ENCODE peak calls at places on chromosomes 4 and X, in five cellular contexts. T is lower lobe of right lung, U is NT2/D1, B is GM23338, F is mammary epithelial cell. N is an unnamed sample. For H3K27me3, the result is how much of the 10 kb centered on the place peaks cover.

GRCh38 chr4:156953951-156954350 is 17.6 kb downstream of the PDGFC start:
- DNase-seq in T (no peak), U (no peak), B (no peak), F (no peak), N (no peak)

GRCh38 chr4:53205970-53206369 is 159.9 kb downstream of the SCFD2 start:
- DNase-seq in T (no peak), U (no peak), B (no peak), F (no peak), N (peak)

GRCh38 chrX:49106930-49107329 is 16.6 kb downstream of the GPKOW start:
- DNase-seq in T (no peak), U (no peak), B (peak), F (no peak), N (peak)

GRCh38 chrX:18677140-18677834 is 5.4 kb upstream of the RS1 start:
- DNase-seq in T (no peak), U (no peak), B (no peak), F (no peak), N (no peak)

GRCh38 chr4:102730968-102731533 is 29.7 kb downstream of the MANBA start:
- DNase-seq in T (no peak), U (no peak), B (peak), F (no peak), N (no peak)

GRCh38 chrX:85963736-85964135 is 83.6 kb downstream of the CHM start:
- DNase-seq in T (no peak), U (peak), B (no peak), F (peak), N (peak)

GRCh38 chr4:141142423-141142822 is 9.2 kb upstream of the RNF150 start:
- DNase-seq in T (no peak), U (no peak), B (no peak), F (peak), N (no peak)

GRCh38 chr4:143251348-143251747 is 66.6 kb downstream of the USP38 start:
- DNase-seq in T (no peak), U (no peak), B (no peak), F (peak), N (no peak)

GRCh38 chr4:3358660-3359059 is 65.8 kb downstream of the RGS12 start:
- DNase-seq in T (no peak), U (no peak), B (no peak), F (no peak), N (no peak)

GRCh38 chrX:21738145-21738949 is 19.6 kb downstream of the SMPX start:
- DNase-seq in T (no peak), U (no peak), B (peak), F (no peak), N (peak)

GRCh38 chrX:109184506-109185139 is 297.3 kb downstream of the GUCY2F start:
- DNase-seq in T (no peak), U (peak), B (peak), F (no peak), N (no peak)

GRCh38 chr4:7963691-7964090 is 24.0 kb upstream of the AFAP1 start:
- DNase-seq in T (no peak), U (no peak), B (no peak), F (no peak), N (no peak)
- H3K27me3 ChIP-seq in T (under half), U (under half), B (under half), F (under half), N (under half)

GRCh38 chrX:72566448-72566847 is 6.2 kb downstream of the HDAC8 start:
- DNase-seq in T (no peak), U (no peak), B (no peak), F (no peak), N (no peak)
- H3K27me3 ChIP-seq in T (under half), U (under half), B (under half), F (under half), N (under half)

GRCh38 chr4:179492260-179492844 is 2050.1 kb upstream of the AGA start:
- DNase-seq in T (no peak), U (no peak), B (no peak), F (no peak), N (no peak)
- H3K27me3 ChIP-seq in T (under half), U (under half), B (under half), F (under half), N (under half)

DNA sequence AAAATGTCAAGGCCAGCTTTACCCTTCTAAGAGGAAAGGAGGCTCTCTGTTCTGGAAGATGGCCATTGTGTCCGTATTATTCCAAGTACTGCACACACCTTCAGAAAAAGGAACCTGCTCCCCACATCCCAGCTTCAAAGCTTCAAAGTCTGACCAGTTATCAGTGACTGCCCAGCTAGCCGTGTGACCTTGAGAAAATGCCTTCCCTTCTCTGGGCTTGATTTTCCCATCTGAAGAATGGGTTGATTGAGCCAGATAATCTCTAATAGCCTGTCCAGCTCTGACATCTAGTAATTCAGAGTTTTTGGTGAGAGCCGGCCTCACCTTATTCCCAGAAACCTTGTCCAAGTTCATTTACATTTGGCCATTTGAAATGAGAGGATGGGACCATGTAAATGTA is 3.0 kb downstream of the LONRF3 start:
- DNase-seq in T (no peak), U (no peak), B (no peak), F (no peak), N (no peak)
- H3K27me3 ChIP-seq in T (under half), U (half or more), B (half or more), F (under half), N (under half)

DNA sequence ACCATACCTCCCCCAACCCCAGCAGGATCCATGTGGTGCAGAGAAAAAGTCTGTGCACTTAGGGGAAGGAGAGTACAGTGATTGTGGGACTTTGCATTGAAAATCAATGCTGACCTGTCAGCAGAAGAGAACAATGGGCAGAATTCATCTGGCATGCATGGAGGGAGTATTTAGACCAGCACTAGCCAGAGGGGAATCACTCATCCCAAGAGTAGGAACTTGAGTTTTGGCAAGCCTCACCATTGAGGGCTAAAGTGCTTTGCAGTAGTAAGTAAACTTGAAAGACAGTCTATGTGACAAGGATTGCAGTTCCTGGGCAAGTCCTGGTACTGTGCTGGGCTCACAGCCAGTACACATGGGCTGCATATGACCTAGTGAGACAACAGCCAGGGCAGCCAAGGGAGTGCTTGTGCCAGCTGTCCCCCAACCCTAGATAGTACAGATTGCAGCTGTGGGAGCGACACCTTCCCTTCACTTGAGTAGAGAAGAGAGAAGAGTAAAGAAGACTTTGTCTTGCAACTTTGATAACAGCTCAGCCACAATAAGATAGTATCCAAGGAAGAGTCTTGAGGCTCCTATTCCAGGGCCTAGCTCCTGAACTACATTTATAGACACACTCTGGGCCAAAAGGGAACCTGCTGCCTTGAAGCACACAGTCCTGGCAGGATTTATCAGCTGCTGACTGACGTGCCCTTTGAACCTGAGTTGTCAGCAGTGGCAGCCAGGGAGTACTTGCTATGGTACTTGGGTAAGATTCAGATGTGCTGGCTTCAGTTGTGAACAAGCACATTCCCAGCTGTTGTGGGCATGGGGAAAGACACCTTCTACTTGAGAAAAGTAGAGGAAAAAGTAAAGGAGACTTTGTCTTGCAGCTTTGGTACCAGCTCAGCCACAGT is 48.7 kb downstream of the HDX start:
- DNase-seq in T (no peak), U (no peak), B (no peak), F (peak), N (no peak)
- H3K27me3 ChIP-seq in T (under half), U (under half), B (under half), F (under half), N (under half)

DNA sequence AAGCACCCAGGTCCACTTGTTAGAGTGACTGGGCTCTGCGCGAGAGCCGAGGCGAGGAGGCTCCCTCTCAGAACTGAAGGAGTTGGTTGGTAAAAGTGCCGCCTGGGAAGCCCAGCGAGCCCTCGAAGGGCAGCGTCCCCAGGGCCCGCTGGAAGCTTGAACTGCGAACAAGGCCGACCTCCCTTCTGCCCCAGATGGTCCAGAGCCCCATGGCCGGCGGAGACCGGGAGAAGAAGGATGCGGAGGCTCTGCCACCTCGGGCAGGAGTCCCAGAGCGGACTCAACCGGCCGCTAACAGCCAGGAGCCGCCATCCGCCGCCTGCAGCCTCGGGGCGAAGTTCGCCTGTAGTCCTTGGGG is 116.3 kb upstream of the TEX13C start:
- DNase-seq in T (no peak), U (no peak), B (peak), F (no peak), N (no peak)
- H3K27me3 ChIP-seq in T (under half), U (under half), B (under half), F (under half), N (under half)

GRCh38 chr4:152937280-152937534 is 1.1 kb downstream of the FHDC1 start:
- DNase-seq in T (no peak), U (no peak), B (no peak), F (no peak), N (no peak)
- H3K27me3 ChIP-seq in T (under half), U (under half), B (under half), F (under half), N (under half)

GRCh38 chr4:153787156-153787555 is 1.7 kb downstream of the SFRP2 start:
- DNase-seq in T (no peak), U (no peak), B (no peak), F (no peak), N (no peak)
- H3K27me3 ChIP-seq in T (half or more), U (under half), B (under half), F (under half), N (under half)

GRCh38 chr4:13942936-13943335 is 315.4 kb upstream of the BOD1L1 start:
- DNase-seq in T (no peak), U (no peak), B (no peak), F (no peak), N (no peak)
- H3K27me3 ChIP-seq in T (under half), U (under half), B (under half), F (under half), N (under half)

N was measured in fibroblast of lung.